ENCODE peak calls at places on chromosome 17, in four cellular contexts. One of them, this sample, is unnamed.

GRCh38 chr17:61907361-61907760 is 20.4 kb downstream of the INTS2 start:
- DNase-seq in NCI-H226: no peak
- DNase-seq in frontal cortex: no peak
- DNase-seq in H9: no peak
- DNase-seq in this sample: no peak

GRCh38 chr17:17416400-17417360 is 60.1 kb upstream of the MED9 start:
- DNase-seq in NCI-H226: no peak
- DNase-seq in frontal cortex: no peak
- DNase-seq in H9: no peak
- DNase-seq in this sample: no peak

GRCh38 chr17:64024781-64025731 is 4.6 kb upstream of the ICAM2 start:
- DNase-seq in H9: no peak
- DNase-seq in frontal cortex: no peak
- DNase-seq in NCI-H226: peak
- DNase-seq in this sample: no peak

GRCh38 chr17:81337449-81337848 is 42.3 kb upstream of the SLC38A10 start:
- DNase-seq in H9: peak
- DNase-seq in NCI-H226: no peak
- DNase-seq in frontal cortex: no peak
- DNase-seq in this sample: no peak

GRCh38 chr17:63429766-63430165 is 16.3 kb downstream of the CYB561 start:
- DNase-seq in frontal cortex: no peak
- DNase-seq in H9: no peak
- DNase-seq in NCI-H226: no peak
- DNase-seq in this sample: no peak

GRCh38 chr17:17366941-17367885 is 64.0 kb downstream of the NT5M start:
- DNase-seq in frontal cortex: no peak
- DNase-seq in NCI-H226: no peak
- DNase-seq in H9: no peak
- DNase-seq in this sample: peak

GRCh38 chr17:67293251-67294203 is 48.5 kb upstream of the HELZ start:
- DNase-seq in frontal cortex: peak
- DNase-seq in NCI-H226: no peak
- DNase-seq in H9: peak
- DNase-seq in this sample: peak

GRCh38 chr17:28819582-28819981 is 23.0 kb downstream of the FAM222B start:
- DNase-seq in NCI-H226: no peak
- DNase-seq in frontal cortex: no peak
- DNase-seq in H9: no peak
- DNase-seq in this sample: no peak

GRCh38 chr17:30519166-30519565 is 42.0 kb downstream of the GOSR1 start:
- DNase-seq in frontal cortex: no peak
- DNase-seq in NCI-H226: no peak
- DNase-seq in H9: no peak
- DNase-seq in this sample: no peak

GRCh38 chr17:33436321-33436720 is 143.2 kb upstream of the ASIC2 start:
- DNase-seq in H9: no peak
- DNase-seq in NCI-H226: peak
- DNase-seq in frontal cortex: no peak
- DNase-seq in this sample: no peak

GRCh38 chr17:33595783-33596182 is 302.7 kb upstream of the ASIC2 start:
- DNase-seq in NCI-H226: no peak
- DNase-seq in H9: no peak
- DNase-seq in frontal cortex: no peak
- DNase-seq in this sample: no peak

GRCh38 chr17:3762922-3763776 is 37.8 kb downstream of the ITGAE start:
- DNase-seq in frontal cortex: no peak
- DNase-seq in NCI-H226: no peak
- DNase-seq in H9: no peak
- DNase-seq in this sample: no peak

GRCh38 chr17:34254651-34255380 is at the start of gene CCL2:
- DNase-seq in H9: peak
- DNase-seq in frontal cortex: peak
- DNase-seq in NCI-H226: peak
- DNase-seq in this sample: peak

GRCh38 chr17:67385122-67385988 is 8.3 kb downstream of the PITPNC1 start:
- DNase-seq in frontal cortex: no peak
- DNase-seq in H9: no peak
- DNase-seq in NCI-H226: no peak
- DNase-seq in this sample: no peak

GRCh38 chr17:55735784-55736405 is 13.2 kb upstream of the TMEM100 start:
- DNase-seq in NCI-H226: peak
- DNase-seq in H9: no peak
- DNase-seq in frontal cortex: no peak
- DNase-seq in this sample: peak

GRCh38 chr17:77958716-77959215 is 263 bp downstream of the TNRC6C start:
- DNase-seq in NCI-H226: no peak
- DNase-seq in H9: no peak
- DNase-seq in frontal cortex: peak
- DNase-seq in this sample: no peak

GRCh38 chr17:64103751-64104364 is 26.1 kb downstream of the ERN1 start:
- DNase-seq in H9: no peak
- DNase-seq in NCI-H226: peak
- DNase-seq in frontal cortex: no peak
- DNase-seq in this sample: no peak

GRCh38 chr17:81290230-81290629 is 4.9 kb downstream of the SLC38A10 start:
- DNase-seq in frontal cortex: no peak
- DNase-seq in NCI-H226: no peak
- DNase-seq in H9: no peak
- DNase-seq in this sample: no peak

GRCh38 chr17:72730091-72730490 is 362.4 kb downstream of the SLC39A11 start:
- DNase-seq in H9: no peak
- DNase-seq in frontal cortex: no peak
- DNase-seq in NCI-H226: peak
- DNase-seq in this sample: no peak

GRCh38 chr17:14622622-14623101 is 321.8 kb downstream of the HS3ST3B1 start:
- DNase-seq in H9: no peak
- DNase-seq in frontal cortex: no peak
- DNase-seq in NCI-H226: no peak
- DNase-seq in this sample: peak

GRCh38 chr17:7438050-7438614 is 1.2 kb upstream of the FGF11 start:
- DNase-seq in H9: peak
- DNase-seq in NCI-H226: no peak
- DNase-seq in frontal cortex: peak
- DNase-seq in this sample: peak

GRCh38 chr17:36920032-36921000 is 17.0 kb upstream of the LHX1 start:
- DNase-seq in frontal cortex: no peak
- DNase-seq in NCI-H226: peak
- DNase-seq in H9: peak
- DNase-seq in this sample: no peak

GRCh38 chr17:5780476-5780875 is 196.2 kb upstream of the NLRP1 start:
- DNase-seq in NCI-H226: no peak
- DNase-seq in frontal cortex: no peak
- DNase-seq in H9: no peak
- DNase-seq in this sample: no peak

GRCh38 chr17:81651692-81652091 is 4.7 kb downstream of the PDE6G start:
- DNase-seq in NCI-H226: peak
- DNase-seq in H9: peak
- DNase-seq in frontal cortex: no peak
- DNase-seq in this sample: no peak

GRCh38 chr17:376936-377863 is 24.6 kb upstream of the RPH3AL start:
- DNase-seq in NCI-H226: no peak
- DNase-seq in frontal cortex: no peak
- DNase-seq in H9: no peak
- DNase-seq in this sample: no peak

GRCh38 chr17:48011405-48012150 is 26.0 kb downstream of the COPZ2 start:
- DNase-seq in NCI-H226: no peak
- DNase-seq in frontal cortex: no peak
- DNase-seq in H9: peak
- DNase-seq in this sample: peak

GRCh38 chr17:38322156-38322779 is 21.5 kb downstream of the GPR179 start:
- DNase-seq in frontal cortex: peak
- DNase-seq in H9: peak
- DNase-seq in NCI-H226: peak
- DNase-seq in this sample: peak

GRCh38 chr17:45265823-45266222 is 3.9 kb upstream of the SPATA32 start:
- DNase-seq in NCI-H226: no peak
- DNase-seq in frontal cortex: no peak
- DNase-seq in H9: no peak
- DNase-seq in this sample: no peak

GRCh38 chr17:3935825-3936355 is 19.6 kb upstream of the P2RX1 start:
- DNase-seq in H9: no peak
- DNase-seq in frontal cortex: no peak
- DNase-seq in NCI-H226: peak
- DNase-seq in this sample: no peak

GRCh38 chr17:3730881-3731429 is 7.3 kb downstream of the HASPIN start:
- DNase-seq in frontal cortex: no peak
- DNase-seq in H9: no peak
- DNase-seq in NCI-H226: no peak
- DNase-seq in this sample: no peak

GRCh38 chr17:42937712-42938596 is 26.3 kb downstream of the AARSD1 start:
- DNase-seq in NCI-H226: peak
- DNase-seq in H9: peak
- DNase-seq in frontal cortex: peak
- DNase-seq in this sample: peak

GRCh38 chr17:63927464-63928171 is 4.5 kb downstream of the CD79B start:
- DNase-seq in frontal cortex: no peak
- DNase-seq in NCI-H226: no peak
- DNase-seq in H9: no peak
- DNase-seq in this sample: no peak

GRCh38 chr17:17669081-17669850 is 12.0 kb upstream of the RAI1 start:
- DNase-seq in H9: no peak
- DNase-seq in NCI-H226: no peak
- DNase-seq in frontal cortex: no peak
- DNase-seq in this sample: no peak

GRCh38 chr17:1961187-1961586 is 63.9 kb downstream of the RTN4RL1 start:
- DNase-seq in frontal cortex: no peak
- DNase-seq in NCI-H226: no peak
- DNase-seq in H9: peak
- DNase-seq in this sample: no peak

GRCh38 chr17:66813314-66813713 is 21.6 kb upstream of the CACNG5 start:
- DNase-seq in NCI-H226: no peak
- DNase-seq in frontal cortex: no peak
- DNase-seq in H9: no peak
- DNase-seq in this sample: no peak

GRCh38 chr17:66255112-66255511 is 25.9 kb upstream of the APOH start:
- DNase-seq in frontal cortex: peak
- DNase-seq in H9: no peak
- DNase-seq in NCI-H226: peak
- DNase-seq in this sample: no peak

GRCh38 chr17:64336760-64337413 is 53.8 kb downstream of the PECAM1 start:
- DNase-seq in NCI-H226: no peak
- DNase-seq in frontal cortex: no peak
- DNase-seq in H9: peak
- DNase-seq in this sample: no peak

GRCh38 chr17:2335726-2336214 is 487 bp downstream of the TSR1 start:
- DNase-seq in frontal cortex: no peak
- DNase-seq in H9: no peak
- DNase-seq in NCI-H226: no peak
- DNase-seq in this sample: peak

GRCh38 chr17:40791808-40792436 is 7.8 kb downstream of the KRT28 start:
- DNase-seq in H9: no peak
- DNase-seq in frontal cortex: no peak
- DNase-seq in NCI-H226: peak
- DNase-seq in this sample: no peak